ENCODE peak calls at places on chromosomes 12 and 14, in six cellular contexts. S is HuH-7.5; X is PC-3; A is progenitor cell of endocrine pancreas; M is GM19239; K is stimulated activated CD4-positive, alpha-beta T cell treated with anti-CD3 and anti-CD28 coated beads, Interleukin-15, amount 100 ng/mL, for 24 hours. G is an unnamed sample.

GRCh38 chr14:91113829-91114078 is at the start of gene DGLUCY:
- DNase-seq in S (peak; percentile 42), X (no peak), A (no peak), M (peak; percentile 73), K (peak; percentile 79), G (no peak)

GRCh38 chr12:19080918-19081317 is 48.6 kb upstream of the PLEKHA5 start:
- DNase-seq in S (no peak), X (no peak), A (no peak), M (no peak), K (no peak), G (no peak)

GRCh38 chr12:6295187-6295811 is 15.2 kb upstream of the PLEKHG6 start:
- DNase-seq in S (peak; percentile 61), X (peak; percentile 88), A (no peak), M (no peak), K (no peak), G (peak; percentile 89)

GRCh38 chr14:94142836-94143235 is 13.4 kb upstream of the IFI27L2 start:
- DNase-seq in S (no peak), X (no peak), A (no peak), M (no peak), K (no peak), G (no peak)

GRCh38 chr12:54654926-54655325 is 6.8 kb upstream of the DCD start:
- DNase-seq in S (no peak), X (no peak), A (no peak), M (no peak), K (no peak), G (no peak)

GRCh38 chr12:120037851-120038250 is 48.8 kb downstream of the BICDL1 start:
- DNase-seq in S (no peak), X (peak; percentile 18), A (no peak), M (no peak), K (no peak), G (no peak)

GRCh38 chr14:92650581-92651105 is 97.8 kb downstream of the LGMN start:
- DNase-seq in S (no peak), X (no peak), A (no peak), M (no peak), K (no peak), G (no peak)

GRCh38 chr14:41404121-41404520 is 202.6 kb upstream of the LRFN5 start:
- DNase-seq in S (no peak), X (no peak), A (no peak), M (no peak), K (no peak), G (no peak)

GRCh38 chr12:62525306-62525705 is 58.7 kb downstream of the MON2 start:
- DNase-seq in S (no peak), X (no peak), A (no peak), M (no peak), K (no peak), G (no peak)

GRCh38 chr14:84273181-84273580 is 1256.8 kb upstream of the FLRT2 start:
- DNase-seq in S (no peak), X (no peak), A (no peak), M (no peak), K (no peak), G (no peak)

GRCh38 chr14:77305696-77306095 is 15.0 kb downstream of the POMT2 start:
- DNase-seq in S (no peak), X (no peak), A (no peak), M (no peak), K (no peak), G (no peak)

GRCh38 chr14:68307769-68308168 is 485.1 kb downstream of the ZFP36L1 start:
- DNase-seq in S (no peak), X (no peak), A (no peak), M (no peak), K (no peak), G (no peak)

GRCh38 chr14:85572845-85573244 is 42.9 kb downstream of the FLRT2 start:
- DNase-seq in S (no peak), X (peak; percentile 70), A (no peak), M (no peak), K (no peak), G (no peak)

GRCh38 chr14:54610051-54610977 is 43.4 kb downstream of the SAMD4A start:
- DNase-seq in S (no peak), X (no peak), A (no peak), M (no peak), K (no peak), G (no peak)

GRCh38 chr12:462936-463705 is 3.4 kb downstream of the B4GALNT3 start:
- DNase-seq in S (peak; percentile 47), X (peak; percentile 66), A (no peak), M (no peak), K (no peak), G (no peak)

GRCh38 chr14:47442206-47442605 is 233.2 kb downstream of the MDGA2 start:
- DNase-seq in S (peak; percentile 0), X (peak; percentile 70), A (peak; percentile 10), M (no peak), K (no peak), G (peak; percentile 38)

GRCh38 chr12:18320036-18320617 is 58.8 kb downstream of the PIK3C2G start:
- DNase-seq in S (peak; percentile 33), X (peak; percentile 79), A (no peak), M (no peak), K (no peak), G (peak; percentile 81)

GRCh38 chr12:50120953-50121352 is 8.9 kb downstream of the COX14 start:
- DNase-seq in S (no peak), X (no peak), A (no peak), M (no peak), K (no peak), G (no peak)

G was measured in Caco-2.